ENCODE peak calls at places on chromosomes 16 and 17, in nine cellular contexts. F is heart left ventricle, J is ovary, H is gastrocnemius medialis, Z is Calu3, Q is stomach, E is choroid plexus epithelial cell, V is AG04450, B is brain microvascular endothelial cell. O is an unnamed sample.

GRCh38 chr17:64632606-64633005 is 29.5 kb downstream of the SMURF2 start:
- DNase-seq in H (no peak), B (no peak), J (no peak), V (no peak), Z (no peak), F (no peak), Q (no peak), E (peak), O (no peak)

GRCh38 chr17:13843862-13844640 is 225.3 kb upstream of the COX10 start:
- DNase-seq in Z (no peak), Q (no peak), F (no peak), B (no peak), H (no peak), E (no peak), V (no peak), J (no peak), O (no peak)

GRCh38 chr16:82995927-82996441 is 369.2 kb downstream of the CDH13 start:
- DNase-seq in Q (no peak), F (no peak), H (no peak), E (peak), V (peak), Z (no peak), J (no peak), B (peak), O (no peak)

GRCh38 chr17:35460354-35460851 is 11.8 kb upstream of the SLFN13 start:
- DNase-seq in J (peak), B (no peak), Z (peak), V (no peak), F (peak), H (no peak), E (no peak), Q (peak), O (no peak)

GRCh38 chr16:72042157-72042660 is 12.1 kb upstream of the HP start:
- DNase-seq in H (peak), E (no peak), F (no peak), J (no peak), Z (no peak), Q (no peak), B (no peak), V (no peak), O (no peak)

GRCh38 chr17:80892019-80892855 is 99.4 kb upstream of the CHMP6 start:
- DNase-seq in E (peak), F (peak), B (peak), Z (no peak), V (peak), Q (no peak), J (peak), H (peak), O (no peak)

GRCh38 chr17:20263595-20263994 is 203.7 kb downstream of the LGALS9B start:
- DNase-seq in H (no peak), Q (no peak), B (peak), F (no peak), Z (no peak), E (peak), J (no peak), V (no peak), O (no peak)

GRCh38 chr17:36019423-36019822 is 1.7 kb upstream of the CCL23 start:
- DNase-seq in F (no peak), Q (no peak), E (no peak), V (no peak), H (no peak), B (no peak), Z (no peak), J (no peak), O (no peak)

GRCh38 chr17:82065638-82066303 is at the start of gene DUS1L:
- DNase-seq in H (peak), B (no peak), E (peak), V (no peak), Q (peak), J (peak), F (peak), Z (peak), O (no peak)

GRCh38 chr16:11325404-11326083 is 19.7 kb upstream of the RMI2 start:
- DNase-seq in F (no peak), H (no peak), J (no peak), Q (no peak), B (no peak), E (no peak), V (no peak), Z (no peak), O (no peak)

GRCh38 chr17:46772013-46772878 is 46.2 kb downstream of the WNT3 start:
- DNase-seq in Z (peak), E (no peak), Q (peak), F (peak), B (no peak), H (no peak), J (peak), V (no peak), O (no peak)

GRCh38 chr16:27993587-27993986 is 69.9 kb downstream of the GSG1L start:
- DNase-seq in E (no peak), J (no peak), Q (no peak), B (no peak), H (no peak), V (no peak), Z (no peak), F (no peak), O (no peak)

GRCh38 chr16:87196229-87196628 is 121.0 kb downstream of the C16orf95 start:
- DNase-seq in Z (no peak), H (no peak), E (no peak), J (no peak), B (no peak), V (no peak), F (no peak), Q (no peak), O (no peak)

GRCh38 chr16:2968368-2968737 is 795 bp upstream of the PAQR4 start:
- DNase-seq in H (no peak), J (no peak), Q (no peak), V (no peak), B (no peak), E (no peak), Z (no peak), F (no peak), O (no peak)

GRCh38 chr16:12120331-12120981 is 143.9 kb downstream of the SNX29 start:
- DNase-seq in V (no peak), F (peak), Q (no peak), J (no peak), B (peak), Z (no peak), E (peak), H (peak), O (no peak)

GRCh38 chr16:3009568-3010390 is 2.9 kb upstream of the CLDN9 start:
- DNase-seq in F (no peak), V (no peak), Z (peak), Q (peak), H (no peak), B (no peak), E (peak), J (no peak), O (peak)

GRCh38 chr17:17448076-17448475 is 28.7 kb upstream of the MED9 start:
- DNase-seq in Z (no peak), F (no peak), H (no peak), V (no peak), J (no peak), E (no peak), Q (no peak), B (no peak), O (no peak)

GRCh38 chr16:65373095-65373494 is 251.2 kb upstream of the CDH11 start:
- DNase-seq in F (no peak), Z (no peak), Q (no peak), B (no peak), V (no peak), E (peak), J (no peak), H (no peak), O (no peak)

GRCh38 chr16:30113031-30113710 is at the start of gene GDPD3:
- DNase-seq in B (no peak), H (no peak), V (no peak), J (no peak), E (peak), Z (peak), Q (peak), F (no peak), O (no peak)

GRCh38 chr16:86479419-86479818 is 30.9 kb upstream of the FOXF1 start:
- DNase-seq in E (no peak), H (no peak), V (no peak), Q (no peak), J (peak), Z (no peak), F (no peak), B (no peak), O (no peak)

GRCh38 chr16:67162439-67163163 is 1.9 kb upstream of the HSF4 start:
- DNase-seq in J (no peak), Q (no peak), B (no peak), V (no peak), E (peak), F (no peak), Z (no peak), H (no peak), O (no peak)

GRCh38 chr16:67718668-67719047 is 458 bp downstream of the GFOD2 start:
- DNase-seq in J (no peak), H (no peak), Z (no peak), F (no peak), V (no peak), B (no peak), E (no peak), Q (no peak), O (no peak)

GRCh38 chr17:60231234-60231633 is 81.5 kb downstream of the CA4 start:
- DNase-seq in H (no peak), Q (no peak), F (no peak), V (no peak), J (no peak), E (peak), B (peak), Z (no peak), O (no peak)

GRCh38 chr16:63289834-63290460 is 1253.7 kb upstream of the CDH8 start:
- DNase-seq in J (no peak), H (no peak), B (no peak), Z (peak), V (no peak), E (peak), F (peak), Q (peak), O (no peak)

GRCh38 chr17:58572846-58573245 is 58.4 kb upstream of the MTMR4 start:
- DNase-seq in V (no peak), H (no peak), E (no peak), J (no peak), F (no peak), B (no peak), Q (no peak), Z (no peak), O (no peak)

GRCh38 chr17:69732272-69732671 is 317.8 kb downstream of the MAP2K6 start:
- DNase-seq in H (no peak), J (no peak), E (peak), Q (no peak), V (peak), Z (no peak), F (no peak), B (no peak), O (no peak)

GRCh38 chr17:78705071-78705470 is 77.0 kb downstream of the CYTH1 start:
- DNase-seq in V (no peak), B (no peak), Q (no peak), Z (no peak), J (no peak), F (peak), H (no peak), E (no peak), O (no peak)

GRCh38 chr16:49564577-49565224 is 191.1 kb downstream of the C16orf78 start:
- DNase-seq in F (no peak), V (no peak), Q (no peak), Z (no peak), H (no peak), B (no peak), E (peak), J (no peak), O (no peak)

GRCh38 chr16:22659933-22660332 is 149.2 kb downstream of the NPIPB5 start:
- DNase-seq in B (no peak), Z (no peak), E (no peak), J (no peak), Q (no peak), F (no peak), V (no peak), H (no peak), O (no peak)

GRCh38 chr17:61551255-61551742 is 39.7 kb downstream of the NACA2 start:
- DNase-seq in H (no peak), Q (no peak), F (no peak), V (no peak), Z (no peak), B (no peak), E (peak), J (no peak), O (no peak)

DNA sequence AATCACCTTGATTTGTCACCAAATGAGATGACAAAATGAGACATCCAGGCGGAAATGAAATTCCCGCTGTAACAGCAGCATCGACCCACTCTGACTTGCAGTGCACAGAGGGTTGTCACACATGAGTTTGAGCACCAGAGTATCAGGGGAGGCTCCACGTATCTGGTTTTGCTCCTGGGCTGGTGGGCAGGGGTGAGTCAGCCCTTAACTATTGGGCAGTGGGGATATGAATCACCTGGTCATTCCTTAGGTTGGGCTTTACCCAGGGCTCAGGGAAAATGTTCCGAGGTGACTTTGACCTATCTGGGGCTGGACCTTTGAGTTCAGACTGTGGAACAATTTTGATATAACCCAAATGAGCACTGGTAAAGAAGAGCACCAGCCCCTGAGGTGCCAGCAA is 245.1 kb upstream of the CCL2 start:
- DNase-seq in F (no peak), Q (no peak), Z (no peak), B (no peak), H (no peak), E (no peak), V (no peak), J (no peak), O (no peak)
- TF ChIP-seq CTCF in F (no peak), Q (no peak), Z (no peak), B (no peak), H (no peak), E (no peak), V (no peak), J (no peak), O (no peak)

GRCh38 chr16:10202650-10203049 is 20.4 kb upstream of the GRIN2A start:
- DNase-seq in F (no peak), H (no peak), E (no peak), J (no peak), Z (peak), Q (no peak), V (no peak), B (no peak), O (no peak)
- TF ChIP-seq CTCF in F (no peak), H (no peak), E (no peak), J (no peak), Z (peak), Q (no peak), V (no peak), B (no peak), O (peak)

GRCh38 chr16:53542283-53542682 is 39.3 kb upstream of the AKTIP start:
- DNase-seq in B (no peak), H (no peak), Z (no peak), J (no peak), V (no peak), Q (no peak), E (no peak), F (no peak), O (no peak)
- TF ChIP-seq CTCF in B (no peak), H (no peak), Z (no peak), J (no peak), V (no peak), Q (no peak), E (no peak), F (no peak), O (no peak)

GRCh38 chr17:28685366-28685765 is 23.4 kb downstream of the SUPT6H start:
- DNase-seq in J (no peak), Q (no peak), B (no peak), V (no peak), H (no peak), F (no peak), Z (no peak), E (no peak), O (no peak)

GRCh38 chr17:28682655-28683054 is 20.6 kb downstream of the SUPT6H start:
- DNase-seq in H (no peak), E (no peak), Z (no peak), Q (no peak), J (no peak), V (no peak), B (no peak), F (no peak), O (no peak)

GRCh38 chr17:28686296-28686695 is 24.3 kb downstream of the SUPT6H start:
- DNase-seq in Q (no peak), B (no peak), F (no peak), V (no peak), Z (no peak), E (no peak), J (no peak), H (no peak), O (no peak)

GRCh38 chr17:28688481-28688880 is 23.2 kb downstream of the PROCA1 start:
- DNase-seq in H (no peak), F (no peak), Q (no peak), E (no peak), J (no peak), V (no peak), B (no peak), Z (no peak), O (no peak)

DNA sequence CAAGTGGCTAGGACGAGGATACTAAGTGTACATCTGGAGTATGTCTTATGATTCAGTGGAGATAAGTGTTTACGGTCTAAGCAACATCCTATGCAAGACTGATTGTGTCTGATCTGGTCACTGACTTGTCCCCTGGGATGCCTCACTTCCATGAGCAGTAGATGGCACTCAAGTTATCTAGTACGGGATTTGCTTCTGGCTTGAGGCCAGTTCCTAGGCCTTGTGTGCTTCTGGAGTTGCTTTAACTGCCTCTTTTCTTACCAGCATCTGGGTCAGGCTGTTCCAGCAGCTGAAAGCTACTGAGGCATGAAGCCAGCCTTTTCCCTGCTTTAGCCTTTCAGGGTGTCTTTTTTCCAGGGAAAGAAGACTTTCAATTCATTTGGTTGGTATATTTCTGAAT is 23.0 kb downstream of the SUPT6H start:
- DNase-seq in B (peak), H (peak), Z (no peak), F (no peak), E (peak), J (peak), V (no peak), Q (no peak), O (no peak)
- TF ChIP-seq CTCF in B (peak), H (no peak), Z (no peak), F (no peak), E (peak), J (no peak), V (peak), Q (no peak), O (no peak)

GRCh38 chr16:88803264-88803987 is at the start of gene CDT1:
- DNase-seq in F (peak), H (peak), Q (peak), Z (peak), E (peak), V (no peak), B (peak), J (peak), O (peak)
- TF ChIP-seq CTCF in F (no peak), H (no peak), Q (no peak), Z (no peak), E (no peak), V (no peak), B (no peak), J (no peak), O (no peak)

GRCh38 chr16:81527477-81528178 is 83.0 kb downstream of the CMIP start:
- DNase-seq in E (no peak), Z (no peak), H (no peak), V (no peak), B (no peak), F (no peak), J (no peak), Q (no peak), O (no peak)
- TF ChIP-seq CTCF in E (no peak), Z (no peak), H (no peak), V (no peak), B (no peak), F (no peak), J (no peak), Q (no peak), O (no peak)

DNA sequence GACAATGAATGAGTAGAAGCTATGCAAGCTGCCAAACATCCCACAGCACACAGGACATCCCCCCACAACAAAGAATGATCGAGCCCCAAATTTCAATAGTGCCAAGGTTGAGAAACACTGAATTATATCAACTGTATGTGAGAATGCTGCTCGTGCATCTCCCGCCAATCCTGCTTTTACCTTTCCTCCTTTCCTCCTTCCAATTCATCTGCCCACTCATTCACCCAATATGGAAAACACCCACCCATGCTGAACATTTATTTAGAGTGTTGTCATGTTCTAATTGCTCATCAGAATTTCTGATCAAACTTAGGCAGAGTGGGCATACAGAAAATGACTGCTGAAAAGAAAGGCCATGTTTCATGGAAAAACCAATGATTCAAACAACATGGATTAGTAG is 183.0 kb downstream of the TMEM114 start:
- DNase-seq in F (no peak), Q (no peak), J (no peak), B (no peak), V (no peak), E (no peak), Z (no peak), H (no peak), O (no peak)
- TF ChIP-seq CTCF in F (no peak), Q (no peak), J (no peak), B (no peak), V (no peak), E (no peak), Z (no peak), H (no peak), O (no peak)

GRCh38 chr16:23742761-23743160 is 12.1 kb upstream of the CHP2 start:
- DNase-seq in H (no peak), B (no peak), F (no peak), J (no peak), V (no peak), Z (no peak), E (no peak), Q (no peak), O (no peak)
- TF ChIP-seq CTCF in H (no peak), B (no peak), F (no peak), J (no peak), V (no peak), Z (no peak), E (peak), Q (no peak), O (no peak)

GRCh38 chr17:33290156-33290697 is 2.9 kb downstream of the ASIC2 start:
- DNase-seq in Z (no peak), Q (no peak), J (no peak), H (no peak), E (no peak), V (no peak), B (no peak), F (no peak), O (no peak)

GRCh38 chr17:33292184-33292980 is 713 bp downstream of the ASIC2 start:
- DNase-seq in Q (no peak), E (peak), J (peak), F (no peak), V (no peak), H (no peak), Z (no peak), B (no peak), O (no peak)

GRCh38 chr17:33288954-33289353 is 4.1 kb downstream of the ASIC2 start:
- DNase-seq in E (no peak), B (no peak), J (no peak), Q (no peak), V (no peak), H (no peak), F (no peak), Z (no peak), O (no peak)

GRCh38 chr17:33292981-33293867 is at the start of gene ASIC2:
- DNase-seq in J (peak), H (no peak), Q (no peak), B (no peak), V (no peak), Z (no peak), E (no peak), F (no peak), O (no peak)

GRCh38 chr17:33291248-33292183 is 1.6 kb downstream of the ASIC2 start:
- DNase-seq in E (peak), F (no peak), Q (no peak), V (no peak), J (peak), Z (no peak), B (no peak), H (no peak), O (peak)
- TF ChIP-seq CTCF in E (no peak), F (no peak), Q (no peak), V (no peak), J (peak), Z (no peak), B (no peak), H (no peak), O (peak)